ENCODE peak calls at places on chromosome 2, in nine cellular contexts. W, C, H, X, R, G, F, Y and A are unnamed samples. For H3K9me3, the result is how much of the 10 kb centered on the place peaks cover.

GRCh38 chr2:74814102-74814501 is 19.8 kb upstream of the HK2 start:
- DNase-seq in G (no peak), Y (no peak), R (no peak), X (no peak), F (no peak), W (no peak), C (no peak), H (no peak), A (no peak)

GRCh38 chr2:241378816-241379215 is 22.7 kb downstream of the FARP2 start:
- DNase-seq in C (no peak), X (no peak), G (no peak), R (no peak), F (no peak), W (peak), Y (no peak), H (no peak), A (no peak)

GRCh38 chr2:157363612-157364101 is 38.0 kb upstream of the ERMN start:
- DNase-seq in R (no peak), H (no peak), W (peak), G (peak), C (no peak), Y (no peak), F (no peak), X (peak), A (no peak)

GRCh38 chr2:216643986-216644662 is 10.9 kb downstream of the IGFBP2 start:
- DNase-seq in Y (no peak), G (no peak), R (no peak), F (no peak), C (no peak), X (no peak), W (peak), H (no peak), A (no peak)

GRCh38 chr2:136058951-136059530 is 58.9 kb downstream of the CXCR4 start:
- DNase-seq in G (no peak), R (no peak), Y (no peak), C (no peak), W (no peak), X (no peak), F (no peak), H (no peak), A (no peak)

GRCh38 chr2:44155577-44156446 is 12.9 kb upstream of the PPM1B start:
- DNase-seq in R (no peak), F (no peak), Y (no peak), W (peak), G (peak), C (no peak), X (no peak), H (no peak), A (no peak)

GRCh38 chr2:176643711-176644110 is 374.5 kb downstream of the MTX2 start:
- DNase-seq in R (no peak), Y (no peak), C (no peak), X (no peak), F (peak), W (no peak), G (peak), H (no peak), A (no peak)

GRCh38 chr2:207138573-207139297 is 27.0 kb downstream of the KLF7 start:
- DNase-seq in F (no peak), C (no peak), Y (no peak), X (no peak), W (no peak), G (no peak), H (no peak), R (no peak), A (no peak)

GRCh38 chr2:16218651-16219050 is 278.3 kb downstream of the MYCN start:
- DNase-seq in R (no peak), X (no peak), H (peak), W (no peak), G (no peak), Y (no peak), F (no peak), C (no peak), A (no peak)

GRCh38 chr2:147331790-147332419 is 512.9 kb upstream of the ACVR2A start:
- DNase-seq in Y (peak), F (no peak), X (peak), G (peak), R (no peak), W (peak), C (no peak), H (no peak), A (no peak)

GRCh38 chr2:20499387-20499786 is 52.5 kb downstream of the RHOB start:
- DNase-seq in F (no peak), H (no peak), C (no peak), R (no peak), Y (no peak), X (no peak), W (no peak), G (no peak), A (no peak)

GRCh38 chr2:233950078-233950825 is 33.1 kb downstream of the TRPM8 start:
- DNase-seq in F (no peak), X (no peak), H (no peak), G (no peak), W (no peak), R (no peak), Y (no peak), C (no peak), A (no peak)

GRCh38 chr2:194424683-194425209 is 1232.3 kb upstream of the SLC39A10 start:
- DNase-seq in Y (no peak), F (no peak), H (no peak), X (no peak), W (no peak), C (no peak), R (no peak), G (no peak), A (no peak)

GRCh38 chr2:95276888-95277245 is 2.6 kb downstream of the PROM2 start:
- DNase-seq in R (no peak), F (peak), W (no peak), Y (no peak), X (no peak), H (peak), C (no peak), G (no peak), A (no peak)

GRCh38 chr2:95275151-95275515 is 884 bp downstream of the PROM2 start:
- DNase-seq in G (no peak), C (no peak), Y (no peak), X (no peak), F (peak), R (peak), W (no peak), H (peak), A (no peak)

GRCh38 chr2:95275601-95276243 is 1.5 kb downstream of the PROM2 start:
- DNase-seq in X (no peak), G (no peak), C (peak), R (peak), F (peak), W (peak), Y (no peak), H (peak), A (no peak)

GRCh38 chr2:95277246-95277906 is 3.1 kb downstream of the PROM2 start:
- DNase-seq in R (peak), H (peak), W (peak), C (peak), X (no peak), F (peak), G (no peak), Y (no peak), A (no peak)

GRCh38 chr2:95276244-95276887 is 2.1 kb downstream of the PROM2 start:
- DNase-seq in W (no peak), C (no peak), F (peak), Y (no peak), R (peak), G (no peak), X (no peak), H (peak), A (no peak)
- H3K9me3 ChIP-seq in W (under half), C (under half), F (under half), Y (under half), R (under half), G (under half), X (under half), H (under half), A (under half)

GRCh38 chr2:127376265-127376664 is 11.5 kb downstream of the MAP3K2 start:
- DNase-seq in X (no peak), F (no peak), H (no peak), Y (no peak), G (no peak), R (no peak), C (no peak), W (no peak), A (no peak)
- H3K9me3 ChIP-seq in X (under half), F (under half), H (under half), Y (under half), G (under half), R (under half), C (under half), W (under half), A (under half)

DNA sequence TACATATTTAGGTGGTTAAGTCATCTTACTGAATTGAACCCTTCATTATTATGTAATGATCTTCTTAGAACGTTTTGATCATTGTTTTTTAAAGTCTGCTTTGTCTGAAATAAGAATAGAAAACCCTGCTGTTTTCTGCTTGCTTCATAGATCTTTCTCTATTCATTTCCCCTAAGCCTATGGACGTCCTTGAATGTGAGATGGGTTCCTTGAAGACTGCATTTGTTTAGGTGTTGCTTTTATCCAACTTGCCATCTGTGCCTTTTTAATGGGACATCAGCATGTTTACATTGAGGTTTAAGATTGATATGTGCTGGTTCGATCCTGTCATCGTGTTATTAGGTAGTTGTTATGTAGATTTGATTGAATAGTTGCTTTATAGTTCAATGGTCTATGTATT is 95.4 kb downstream of the SNTG2 start:
- DNase-seq in F (no peak), H (no peak), W (no peak), R (no peak), G (no peak), Y (no peak), X (no peak), C (no peak), A (no peak)
- H3K9me3 ChIP-seq in F (under half), H (under half), W (under half), R (under half), G (under half), Y (under half), X (under half), C (under half), A (under half)

GRCh38 chr2:52897511-52898085 is 870.0 kb upstream of the CHAC2 start:
- DNase-seq in H (no peak), F (no peak), R (no peak), C (no peak), X (no peak), G (no peak), W (no peak), Y (no peak), A (no peak)
- H3K9me3 ChIP-seq in H (under half), F (under half), R (half or more), C (under half), X (under half), G (half or more), W (under half), Y (under half), A (under half)

GRCh38 chr2:28336264-28336992 is 56.2 kb upstream of the FOSL2 start:
- DNase-seq in R (no peak), C (no peak), F (peak), Y (no peak), W (no peak), X (no peak), H (peak), G (no peak), A (no peak)
- H3K9me3 ChIP-seq in R (under half), C (under half), F (under half), Y (under half), W (under half), X (under half), H (under half), G (under half), A (under half)

DNA sequence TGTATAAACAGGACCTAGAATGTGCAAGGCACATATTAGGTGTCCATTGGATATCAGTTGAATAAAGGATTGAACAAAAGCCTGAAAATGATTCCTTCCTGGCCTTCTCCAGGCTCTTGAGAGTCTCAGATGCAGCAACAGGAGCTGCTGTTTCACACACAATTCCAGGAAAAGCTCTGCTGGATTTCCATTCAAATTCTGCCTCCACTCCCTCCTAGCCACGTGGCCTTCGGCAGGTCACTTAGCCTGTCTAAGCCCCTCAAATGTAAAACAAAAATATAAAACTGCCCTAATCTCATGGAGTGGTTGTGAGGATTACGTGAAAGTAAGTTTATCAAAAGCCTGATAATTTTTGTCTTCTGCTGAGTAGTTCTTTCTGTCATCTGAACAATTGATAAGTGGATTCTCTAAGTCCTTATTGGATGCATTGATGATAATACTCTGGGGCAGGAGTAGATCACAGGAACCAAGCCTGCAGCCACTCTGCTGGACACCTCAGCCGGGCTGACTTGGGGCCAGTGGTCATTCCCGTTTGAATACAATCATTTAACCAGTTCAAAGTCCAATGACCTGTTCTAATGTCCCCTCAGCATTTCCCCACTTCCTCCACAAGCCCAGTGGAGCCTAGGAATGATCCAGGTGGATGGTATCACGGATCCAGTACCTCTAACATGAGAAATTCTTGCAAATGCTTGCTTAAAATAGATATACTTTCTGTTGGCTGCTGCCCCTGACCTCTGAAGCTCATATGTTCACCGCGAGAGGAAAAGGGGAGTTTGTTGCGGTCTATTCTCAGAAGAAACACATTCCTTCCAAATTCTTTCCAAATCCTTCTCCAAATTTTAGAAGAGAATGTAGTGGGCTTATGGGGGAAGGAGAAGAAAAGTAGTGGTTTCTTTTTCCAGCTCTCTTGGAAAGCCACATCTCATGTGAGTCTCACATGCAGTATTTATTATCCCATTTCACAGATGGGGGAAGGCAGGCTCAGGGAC is 170.7 kb downstream of the INHBB start:
- DNase-seq in X (no peak), G (no peak), C (no peak), R (no peak), Y (no peak), W (no peak), H (no peak), F (peak), A (no peak)
- H3K9me3 ChIP-seq in X (under half), G (under half), C (under half), R (under half), Y (under half), W (under half), H (under half), F (under half), A (under half)

GRCh38 chr2:336360-336759 is 48.5 kb upstream of the ALKAL2 start:
- DNase-seq in Y (no peak), H (no peak), F (no peak), X (no peak), W (no peak), C (no peak), G (no peak), R (no peak), A (no peak)
- H3K9me3 ChIP-seq in Y (under half), H (under half), F (under half), X (under half), W (under half), C (under half), G (under half), R (under half), A (under half)

GRCh38 chr2:196136151-196136550 is 35.2 kb downstream of the STK17B start:
- DNase-seq in F (no peak), C (no peak), R (no peak), G (no peak), X (no peak), H (no peak), Y (peak), W (peak), A (no peak)

GRCh38 chr2:196128749-196129148 is 42.6 kb downstream of the STK17B start:
- DNase-seq in C (no peak), W (no peak), G (no peak), R (no peak), X (no peak), H (no peak), F (no peak), Y (no peak), A (no peak)

GRCh38 chr2:196131949-196132925 is 39.1 kb downstream of the STK17B start:
- DNase-seq in R (no peak), C (no peak), W (peak), X (no peak), Y (peak), H (no peak), G (peak), F (no peak), A (peak)

GRCh38 chr2:196130039-196130825 is 41.1 kb downstream of the STK17B start:
- DNase-seq in Y (peak), G (no peak), C (no peak), X (no peak), W (no peak), F (no peak), H (no peak), R (no peak), A (no peak)

DNA sequence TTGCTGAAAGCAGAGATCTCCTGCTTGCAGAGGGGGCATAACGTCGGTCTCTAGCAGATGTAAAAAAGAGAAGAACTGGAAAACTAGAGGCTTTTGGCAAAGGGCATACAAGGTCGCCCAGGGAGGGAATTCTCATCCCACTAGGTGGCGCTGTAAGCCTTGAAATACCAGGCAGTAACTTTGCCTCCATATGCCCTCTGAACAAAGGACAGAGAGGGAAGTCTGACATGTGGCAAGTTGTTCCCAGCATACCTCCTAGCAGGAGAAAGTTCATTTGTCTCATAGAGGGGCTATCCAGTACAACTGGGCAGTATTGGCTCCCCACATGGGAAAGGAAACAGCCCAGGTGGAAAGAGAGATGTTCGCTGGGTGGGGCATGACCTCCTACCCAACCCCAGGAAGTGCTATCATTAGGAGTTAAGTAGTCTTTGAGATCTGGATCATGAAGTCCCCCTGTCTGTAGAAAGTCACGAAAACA is 40.0 kb downstream of the STK17B start:
- DNase-seq in G (no peak), W (peak), X (no peak), Y (peak), F (no peak), H (no peak), C (no peak), R (no peak), A (peak)
- H3K9me3 ChIP-seq in G (under half), W (under half), X (under half), Y (half or more), F (under half), H (under half), C (under half), R (half or more), A (under half)

GRCh38 chr2:182904844-182905243 is 38.4 kb upstream of the FRZB start:
- DNase-seq in H (no peak), C (no peak), G (no peak), R (no peak), X (no peak), Y (no peak), W (no peak), F (no peak), A (no peak)
- H3K9me3 ChIP-seq in H (under half), C (under half), G (under half), R (under half), X (under half), Y (under half), W (under half), F (under half), A (under half)